ENCODE peak calls at places on chromosomes 3 and 15, in five cellular contexts. A, M, Q, E and R are unnamed samples.

GRCh38 chr15:48671381-48672022 is 26.0 kb upstream of the FBN1 start:
- DNase-seq in A (no peak), M (no peak), Q (no peak), E (peak), R (no peak)

GRCh38 chr3:39260957-39261356 is 18.9 kb downstream of the CX3CR1 start:
- DNase-seq in A (peak), M (no peak), Q (peak), E (peak), R (peak)

GRCh38 chr3:11699083-11699427 is 55.3 kb upstream of the VGLL4 start:
- DNase-seq in A (no peak), M (no peak), Q (no peak), E (peak), R (no peak)

GRCh38 chr3:180073561-180073960 is 36.8 kb upstream of the PEX5L start:
- DNase-seq in A (no peak), M (no peak), Q (no peak), E (peak), R (no peak)

GRCh38 chr3:140050396-140050795 is 115.4 kb downstream of the CLSTN2 start:
- DNase-seq in A (no peak), M (no peak), Q (no peak), E (no peak), R (no peak)

GRCh38 chr3:194265505-194265892 is 85.6 kb downstream of the CPN2 start:
- DNase-seq in A (no peak), M (peak), Q (no peak), E (peak), R (peak)

GRCh38 chr3:114155370-114155821 is 23.5 kb downstream of the DRD3 start:
- DNase-seq in A (peak), M (no peak), Q (no peak), E (no peak), R (peak)

GRCh38 chr3:58231666-58232065 is 5.9 kb upstream of the ABHD6 start:
- DNase-seq in A (no peak), M (no peak), Q (no peak), E (no peak), R (no peak)

GRCh38 chr3:149314807-149315578 is 18.4 kb downstream of the TM4SF18 start:
- DNase-seq in A (no peak), M (no peak), Q (no peak), E (peak), R (no peak)

GRCh38 chr3:15492847-15493360 is 28.6 kb downstream of the COLQ start:
- DNase-seq in A (no peak), M (no peak), Q (no peak), E (no peak), R (no peak)

GRCh38 chr3:24763421-24763820 is 268.8 kb upstream of the THRB start:
- DNase-seq in A (no peak), M (no peak), Q (no peak), E (no peak), R (no peak)

GRCh38 chr3:194749631-194750271 is 64.1 kb downstream of the FAM43A start:
- DNase-seq in A (no peak), M (peak), Q (no peak), E (no peak), R (peak)

GRCh38 chr15:62647195-62647865 is 395.2 kb upstream of the TPM1 start:
- DNase-seq in A (no peak), M (no peak), Q (no peak), E (peak), R (no peak)

GRCh38 chr15:71705151-71705550 is 105.2 kb upstream of the NR2E3 start:
- DNase-seq in A (no peak), M (no peak), Q (no peak), E (peak), R (no peak)

GRCh38 chr3:195914648-195915473 is 6.5 kb upstream of the TNK2 start:
- DNase-seq in A (peak), M (peak), Q (peak), E (peak), R (peak)

GRCh38 chr3:148528024-148528423 is 169.7 kb upstream of the AGTR1 start:
- DNase-seq in A (no peak), M (no peak), Q (no peak), E (no peak), R (no peak)

GRCh38 chr3:146421814-146422748 is 47.3 kb downstream of the PLSCR2 start:
- DNase-seq in A (no peak), M (no peak), Q (no peak), E (peak), R (no peak)

GRCh38 chr3:30596161-30596560 is 10.2 kb upstream of the TGFBR2 start:
- DNase-seq in A (no peak), M (no peak), Q (no peak), E (peak), R (no peak)

GRCh38 chr3:185175370-185175987 is 22.6 kb upstream of the C3orf70 start:
- DNase-seq in A (no peak), M (peak), Q (no peak), E (no peak), R (peak)

GRCh38 chr15:66291816-66292215 is 1.6 kb upstream of the DIS3L start:
- DNase-seq in A (no peak), M (peak), Q (no peak), E (no peak), R (no peak)

GRCh38 chr3:9826815-9827574 is 16.8 kb downstream of the RPUSD3 start:
- DNase-seq in A (no peak), M (peak), Q (no peak), E (peak), R (peak)

GRCh38 chr3:59517448-59517847 is 467.6 kb upstream of the CFAP20DC start:
- DNase-seq in A (no peak), M (no peak), Q (no peak), E (no peak), R (no peak)

GRCh38 chr15:98401029-98401428 is 247.3 kb upstream of the IGF1R start:
- DNase-seq in A (no peak), M (no peak), Q (no peak), E (no peak), R (no peak)

GRCh38 chr3:112815981-112816380 is 30.7 kb downstream of the CD200R1L start:
- DNase-seq in A (no peak), M (no peak), Q (no peak), E (peak), R (no peak)

GRCh38 chr15:66758844-66759243 is 56.8 kb downstream of the SMAD6 start:
- DNase-seq in A (no peak), M (no peak), Q (no peak), E (no peak), R (no peak)

GRCh38 chr3:132248490-132248889 is 68.7 kb upstream of the ACP3 start:
- DNase-seq in A (no peak), M (no peak), Q (no peak), E (no peak), R (no peak)

GRCh38 chr15:51775967-51776816 is 24.8 kb downstream of the TMOD2 start:
- DNase-seq in A (peak), M (peak), Q (peak), E (peak), R (peak)

GRCh38 chr3:160473233-160473632 is 23.6 kb upstream of the TRIM59 start:
- DNase-seq in A (no peak), M (no peak), Q (no peak), E (peak), R (no peak)

GRCh38 chr15:76840830-76841460 is 64.2 kb downstream of the SCAPER start:
- DNase-seq in A (no peak), M (peak), Q (no peak), E (peak), R (peak)

GRCh38 chr15:93071469-93071891 is 17.5 kb downstream of the RGMA start:
- DNase-seq in A (no peak), M (peak), Q (no peak), E (no peak), R (no peak)